ENCODE peak calls at places on chromosomes 6 and 20, in seven cellular contexts. T, M, A, J, I, E and O are unnamed samples.

GRCh38 chr6:154604120-154604519 is 93.6 kb upstream of the CNKSR3 start:
- DNase-seq in M (no peak), A (no peak), E (no peak), J (no peak), I (peak), T (no peak), O (no peak)

GRCh38 chr6:132734694-132735236 is 20.9 kb upstream of the VNN1 start:
- DNase-seq in I (no peak), M (no peak), A (peak), T (no peak), E (no peak), J (no peak), O (no peak)

GRCh38 chr20:9829835-9830234 is 9.0 kb downstream of the PAK5 start:
- DNase-seq in M (no peak), A (no peak), I (no peak), J (no peak), E (no peak), T (no peak), O (no peak)

GRCh38 chr20:62889871-62890270 is 28.2 kb upstream of the TCFL5 start:
- DNase-seq in T (no peak), A (no peak), M (no peak), J (no peak), I (no peak), E (no peak), O (no peak)

GRCh38 chr20:33790571-33790970 is 20.6 kb upstream of the CHMP4B start:
- DNase-seq in J (no peak), M (no peak), A (no peak), T (no peak), E (no peak), I (no peak), O (no peak)

GRCh38 chr6:157569543-157569942 is 188.6 kb downstream of the ZDHHC14 start:
- DNase-seq in T (no peak), J (no peak), M (no peak), I (no peak), A (no peak), E (no peak), O (no peak)

GRCh38 chr6:26125015-26125690 is 37.9 kb downstream of the HFE start:
- DNase-seq in I (no peak), M (no peak), T (no peak), E (no peak), A (no peak), J (no peak), O (no peak)

GRCh38 chr20:57378107-57378506 is 13.1 kb upstream of the RBM38 start:
- DNase-seq in E (no peak), M (no peak), J (no peak), I (no peak), T (no peak), A (no peak), O (no peak)

GRCh38 chr6:55578537-55579363 is at the start of gene HMGCLL1:
- DNase-seq in A (no peak), M (no peak), T (peak), E (no peak), J (peak), I (no peak), O (no peak)

GRCh38 chr20:51371720-51372119 is 170.8 kb downstream of the NFATC2 start:
- DNase-seq in M (no peak), E (no peak), J (no peak), I (no peak), T (no peak), A (no peak), O (no peak)

GRCh38 chr20:10475225-10475624 is 40.1 kb downstream of the SLX4IP start:
- DNase-seq in A (no peak), T (no peak), M (no peak), I (no peak), J (no peak), E (no peak), O (no peak)

GRCh38 chr6:4671587-4672115 is 104.6 kb upstream of the CDYL start:
- DNase-seq in J (no peak), T (no peak), E (no peak), I (no peak), A (no peak), M (no peak), O (no peak)

GRCh38 chr6:4670295-4670694 is 105.9 kb upstream of the CDYL start:
- DNase-seq in E (no peak), M (no peak), A (no peak), I (no peak), T (no peak), J (no peak), O (no peak)

GRCh38 chr6:4672772-4673171 is 103.4 kb upstream of the CDYL start:
- DNase-seq in A (no peak), I (no peak), M (no peak), J (no peak), T (no peak), E (no peak), O (no peak)

GRCh38 chr6:4668271-4669179 is 107.7 kb upstream of the CDYL start:
- DNase-seq in J (no peak), M (no peak), A (no peak), E (no peak), T (no peak), I (no peak), O (no peak)

GRCh38 chr6:4670824-4671409 is 105.3 kb upstream of the CDYL start:
- DNase-seq in M (no peak), A (no peak), I (no peak), J (no peak), T (no peak), E (no peak), O (no peak)
- TF ChIP-seq TAF1 in M (no peak), A (no peak), I (no peak), J (no peak), T (no peak), E (no peak), O (no peak)

GRCh38 chr6:4134841-4135664 is at the start of gene ECI2:
- DNase-seq in E (peak), T (peak), M (peak), I (no peak), A (peak), J (peak), O (peak)
- TF ChIP-seq POLR2AphosphoS5 in E (no peak), T (peak), M (peak), I (no peak), A (peak), J (peak), O (no peak)

GRCh38 chr6:105258816-105259215 is 79.0 kb upstream of the POPDC3 start:
- DNase-seq in I (no peak), T (no peak), J (no peak), M (no peak), A (no peak), E (no peak), O (no peak)
- TF ChIP-seq TAF1 in I (no peak), T (no peak), J (no peak), M (no peak), A (no peak), E (no peak), O (no peak)

GRCh38 chr6:30091577-30092381 is 16.2 kb upstream of the RNF39 start:
- DNase-seq in A (peak), E (no peak), M (no peak), J (no peak), T (no peak), I (no peak), O (no peak)
- TF ChIP-seq POLR2AphosphoS5 in A (no peak), E (no peak), M (no peak), J (no peak), T (no peak), I (no peak), O (no peak)

DNA sequence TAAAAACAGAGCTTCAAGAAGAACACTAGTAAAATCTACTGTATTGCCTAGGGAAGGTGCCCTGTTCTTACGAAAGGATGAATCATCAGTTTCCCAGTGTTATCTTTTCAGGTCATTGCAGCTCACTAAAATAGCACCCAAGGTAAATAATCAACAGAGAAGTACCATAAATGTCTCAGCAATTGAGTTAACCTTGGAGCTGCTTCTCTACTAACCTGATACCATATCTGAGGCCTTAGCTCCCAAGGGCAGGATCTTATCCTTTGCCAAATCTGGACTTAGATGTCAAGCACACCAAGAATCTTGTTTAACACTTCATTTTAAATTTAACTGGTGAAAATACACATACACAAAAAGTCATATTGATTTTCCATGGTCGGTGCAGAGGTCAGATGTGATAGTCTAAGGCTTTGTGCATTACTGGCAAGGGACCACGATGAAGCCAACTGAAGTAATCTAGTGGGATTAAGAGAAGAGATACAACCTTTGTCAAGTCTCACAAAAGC is 81.5 kb downstream of the EDN1 start:
- DNase-seq in J (no peak), A (peak), T (no peak), M (no peak), I (no peak), E (no peak), O (no peak)
- TF ChIP-seq TAF1 in J (no peak), A (no peak), T (no peak), M (no peak), I (no peak), E (no peak), O (no peak)